ENCODE peak calls at places on chromosomes 6 and 20, in eight cellular contexts. E is neuronal stem cell, I is WERI-Rb-1, M is sigmoid colon, H is GM06990, K is AG09309, G is foreskin fibroblast, T is A549. D is an unnamed sample.

GRCh38 chr6:88964509-88964908 is 1.1 kb upstream of the RNGTT start:
- DNase-seq in E (no peak), I (no peak), M (no peak), H (no peak), K (no peak), G (no peak), T (no peak), D (no peak)

GRCh38 chr6:10659697-10660348 is 34.6 kb downstream of the C6orf52 start:
- DNase-seq in E (no peak), I (peak), M (no peak), H (peak), K (no peak), G (no peak), T (no peak), D (no peak)

GRCh38 chr6:47042238-47042843 is at the start of gene ADGRF1:
- DNase-seq in E (no peak), I (no peak), M (no peak), H (no peak), K (no peak), G (no peak), T (no peak), D (no peak)

GRCh38 chr6:140078552-140079126 is 704.2 kb upstream of the CITED2 start:
- DNase-seq in E (no peak), I (no peak), M (no peak), H (no peak), K (peak), G (peak), T (no peak), D (no peak)

GRCh38 chr6:113644861-113645575 is 212.1 kb upstream of the MARCKS start:
- DNase-seq in E (no peak), I (no peak), M (no peak), H (peak), K (peak), G (peak), T (no peak), D (no peak)

GRCh38 chr6:156752666-156753301 is 24.4 kb upstream of the ARID1B start:
- DNase-seq in E (no peak), I (peak), M (no peak), H (peak), K (no peak), G (no peak), T (no peak), D (no peak)

GRCh38 chr6:106820412-106820852 is 154.1 kb downstream of the CD24 start:
- DNase-seq in E (no peak), I (no peak), M (no peak), H (no peak), K (no peak), G (no peak), T (peak), D (no peak)

GRCh38 chr6:13865132-13865531 is 50.8 kb upstream of the MCUR1 start:
- DNase-seq in E (no peak), I (no peak), M (no peak), H (no peak), K (no peak), G (no peak), T (no peak), D (no peak)

GRCh38 chr20:42204261-42204660 is 586.1 kb upstream of the CHD6 start:
- DNase-seq in E (peak), I (peak), M (no peak), H (no peak), K (no peak), G (no peak), T (no peak), D (peak)

GRCh38 chr6:16184129-16184528 is 54.3 kb upstream of the GMPR start:
- DNase-seq in E (no peak), I (peak), M (no peak), H (no peak), K (no peak), G (no peak), T (peak), D (no peak)

GRCh38 chr20:58712823-58713731 is 20.5 kb downstream of the NPEPL1 start:
- DNase-seq in E (no peak), I (no peak), M (peak), H (no peak), K (no peak), G (no peak), T (no peak), D (no peak)

GRCh38 chr6:168341280-168341679 is 21.7 kb upstream of the DACT2 start:
- DNase-seq in E (no peak), I (no peak), M (no peak), H (no peak), K (no peak), G (no peak), T (no peak), D (no peak)

GRCh38 chr6:43229803-43230239 is 540 bp upstream of the DNPH1 start:
- DNase-seq in E (no peak), I (no peak), M (peak), H (no peak), K (no peak), G (no peak), T (no peak), D (no peak)

GRCh38 chr20:25055711-25056492 is 2.0 kb downstream of the ACSS1 start:
- DNase-seq in E (no peak), I (no peak), M (peak), H (no peak), K (no peak), G (peak), T (no peak), D (no peak)

GRCh38 chr20:1827974-1828785 is 67.0 kb upstream of the SIRPA start:
- DNase-seq in E (no peak), I (no peak), M (peak), H (no peak), K (no peak), G (no peak), T (peak), D (no peak)

GRCh38 chr6:137171824-137172733 is 1.4 kb downstream of the IL22RA2 start:
- DNase-seq in E (no peak), I (no peak), M (no peak), H (peak), K (no peak), G (no peak), T (no peak), D (no peak)

GRCh38 chr20:41046716-41047115 is 18.1 kb downstream of the TOP1 start:
- DNase-seq in E (no peak), I (no peak), M (no peak), H (no peak), K (no peak), G (peak), T (no peak), D (no peak)

GRCh38 chr20:58246346-58246745 is 17.9 kb upstream of the ANKRD60 start:
- DNase-seq in E (no peak), I (peak), M (no peak), H (no peak), K (no peak), G (no peak), T (peak), D (no peak)

GRCh38 chr6:62891065-62891647 is 320.1 kb upstream of the FKBP1C start:
- DNase-seq in E (peak), I (no peak), M (no peak), H (no peak), K (no peak), G (no peak), T (no peak), D (peak)

GRCh38 chr6:166612471-166612881 is 14.6 kb downstream of the RPS6KA2 start:
- DNase-seq in E (no peak), I (peak), M (no peak), H (no peak), K (no peak), G (no peak), T (no peak), D (no peak)

GRCh38 chr6:52697903-52698302 is 27.0 kb downstream of the TMEM14A start:
- DNase-seq in E (no peak), I (no peak), M (no peak), H (no peak), K (no peak), G (no peak), T (no peak), D (no peak)

GRCh38 chr6:158669145-158670035 is 19.5 kb downstream of the SYTL3 start:
- DNase-seq in E (no peak), I (no peak), M (no peak), H (no peak), K (no peak), G (no peak), T (no peak), D (no peak)

GRCh38 chr6:163455553-163455952 is 41.0 kb downstream of the QKI start:
- DNase-seq in E (no peak), I (no peak), M (no peak), H (no peak), K (no peak), G (peak), T (no peak), D (no peak)

GRCh38 chr6:82910818-82911217 is 154.8 kb downstream of the UBE3D start:
- DNase-seq in E (no peak), I (no peak), M (no peak), H (no peak), K (no peak), G (no peak), T (no peak), D (no peak)

GRCh38 chr6:149861603-149862423 is 2.3 kb downstream of the LRP11 start:
- DNase-seq in E (no peak), I (no peak), M (no peak), H (no peak), K (no peak), G (no peak), T (no peak), D (no peak)

GRCh38 chr6:106799008-106799952 is 169.9 kb downstream of the QRSL1 start:
- DNase-seq in E (no peak), I (no peak), M (no peak), H (peak), K (peak), G (no peak), T (peak), D (peak)

GRCh38 chr6:134372603-134373281 is 54.8 kb upstream of the SGK1 start:
- DNase-seq in E (no peak), I (no peak), M (peak), H (no peak), K (peak), G (peak), T (peak), D (no peak)

GRCh38 chr20:60010689-60011417 is 52.6 kb downstream of the CDH26 start:
- DNase-seq in E (no peak), I (no peak), M (no peak), H (no peak), K (no peak), G (no peak), T (no peak), D (no peak)

GRCh38 chr20:48845000-48845399 is 17.2 kb upstream of the PREX1 start:
- DNase-seq in E (no peak), I (no peak), M (no peak), H (no peak), K (no peak), G (no peak), T (no peak), D (no peak)

GRCh38 chr6:38715016-38715809 is at the start of gene DNAH8:
- DNase-seq in E (no peak), I (no peak), M (no peak), H (no peak), K (no peak), G (no peak), T (no peak), D (no peak)
- H3K4me3 ChIP-seq in E (peak), I (no peak), M (peak), H (peak), K (peak), G (peak), T (no peak), D (no peak)

DNA sequence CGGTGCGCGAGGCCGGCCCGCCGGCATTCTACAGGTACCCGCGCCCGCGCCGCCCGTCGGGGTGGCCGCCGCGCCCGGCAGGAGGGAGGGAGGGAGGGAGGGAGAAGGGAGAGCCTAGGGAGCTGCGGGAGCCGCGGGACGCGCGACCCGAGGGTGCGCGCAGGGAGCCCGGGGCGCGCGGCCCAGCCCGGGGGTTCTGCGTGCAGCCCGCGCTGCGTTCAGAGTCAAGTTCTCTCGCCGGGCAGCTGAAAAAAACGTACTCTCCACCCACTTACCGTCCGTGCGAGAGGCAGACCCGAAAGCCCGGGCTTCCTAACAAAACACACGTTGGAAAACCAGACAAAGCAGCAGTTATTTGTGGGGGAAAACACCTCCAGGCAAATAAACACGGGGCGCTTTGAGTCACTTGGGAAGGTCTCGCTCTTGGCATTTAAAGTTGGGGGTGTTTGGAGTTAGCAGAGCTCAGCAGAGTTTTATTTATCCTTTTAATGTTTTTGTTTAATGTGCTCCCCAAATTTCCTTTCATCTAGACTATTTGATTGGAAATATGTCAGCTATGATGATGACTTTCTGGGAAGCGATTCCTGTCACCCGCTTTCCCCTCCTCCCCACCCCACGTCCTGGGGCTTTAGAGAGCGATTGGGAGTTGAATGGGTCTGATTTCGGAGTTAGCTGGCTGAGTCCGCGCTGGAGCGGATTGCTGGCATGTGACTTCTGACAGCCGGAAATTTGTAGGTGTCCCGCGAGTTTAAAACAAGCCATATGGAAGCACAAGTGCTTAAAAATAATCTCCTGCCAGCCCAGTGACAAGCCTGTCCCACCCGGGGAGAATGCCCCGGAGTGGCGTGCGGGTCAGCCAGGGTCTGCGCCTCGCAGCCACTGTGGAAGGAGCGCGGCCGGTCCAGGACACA is 1.1 kb downstream of the ESR1 start:
- DNase-seq in E (no peak), I (peak), M (no peak), H (no peak), K (no peak), G (no peak), T (no peak), D (no peak)
- H3K4me3 ChIP-seq in E (no peak), I (peak), M (peak), H (no peak), K (no peak), G (peak), T (peak), D (no peak)

DNA sequence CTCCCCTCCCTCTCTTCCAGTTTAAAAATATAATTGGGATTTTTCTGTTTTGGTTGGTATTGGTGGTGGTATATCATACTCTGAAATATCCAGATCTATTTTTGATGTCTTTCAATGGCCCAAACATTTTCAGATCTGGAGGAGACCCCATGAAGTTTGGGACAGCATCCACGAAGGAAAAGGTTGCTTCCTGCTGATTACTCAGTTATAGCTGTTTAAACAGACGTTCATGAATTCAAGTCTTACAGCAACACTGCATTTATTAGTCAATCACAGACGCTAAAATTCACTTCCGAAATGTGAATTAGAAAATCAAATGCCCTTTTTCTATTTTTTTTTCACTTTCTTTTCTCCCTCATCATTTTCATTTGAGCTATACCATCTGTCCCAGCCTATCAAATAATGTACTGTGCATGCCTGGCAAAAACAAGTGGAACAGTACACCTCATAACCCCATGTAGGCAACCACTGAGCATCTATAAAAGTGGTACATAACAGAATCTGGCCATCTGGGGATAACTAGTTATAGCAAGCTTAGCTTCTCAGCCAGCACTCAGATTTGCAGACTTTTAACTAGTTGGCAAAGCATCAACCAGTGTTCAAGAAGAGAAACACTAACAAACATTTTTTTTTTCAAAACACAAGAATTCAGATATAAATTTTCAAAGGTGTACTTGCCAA is 124.5 kb downstream of the HIVEP2 start:
- DNase-seq in E (no peak), I (no peak), M (no peak), H (no peak), K (no peak), G (no peak), T (no peak), D (no peak)
- H3K4me3 ChIP-seq in E (no peak), I (no peak), M (peak), H (peak), K (no peak), G (no peak), T (no peak), D (peak)

GRCh38 chr20:63563186-63563935 is 9.4 kb downstream of the FNDC11 start:
- DNase-seq in E (no peak), I (no peak), M (no peak), H (no peak), K (no peak), G (no peak), T (no peak), D (no peak)
- H3K4me3 ChIP-seq in E (no peak), I (no peak), M (no peak), H (no peak), K (no peak), G (no peak), T (no peak), D (no peak)

GRCh38 chr6:135667694-135668455 is 170.3 kb upstream of the AHI1 start:
- DNase-seq in E (no peak), I (no peak), M (no peak), H (no peak), K (peak), G (peak), T (peak), D (no peak)
- H3K4me3 ChIP-seq in E (no peak), I (no peak), M (no peak), H (no peak), K (peak), G (peak), T (no peak), D (no peak)

D was measured in Jurkat, Clone E6-1.